ENCODE peak calls at places on chromosome 10, in six cellular contexts. O is tibial nerve, Q is heart left ventricle, F is lower lobe of right lung, I is thyroid gland, E is body of pancreas. W is an unnamed sample.
A peak's percentile ranks its signal among the peaks of the same experiment; 100 is the strongest.

GRCh38 chr10:99370993-99371392 is 41.8 kb downstream of the CNNM1 start:
- DNase-seq in O (no peak), Q (no peak), F (no peak), I (no peak), E (no peak), W (peak; percentile 44)

GRCh38 chr10:103890194-103890658 is 27.8 kb downstream of the STN1 start:
- DNase-seq in O (no peak), Q (peak; percentile 74), F (peak; percentile 65), I (no peak), E (peak; percentile 57), W (peak; percentile 96)

GRCh38 chr10:119651514-119652327 is 541 bp downstream of the BAG3 start:
- DNase-seq in O (no peak), Q (no peak), F (peak; percentile 62), I (peak; percentile 37), E (peak; percentile 36), W (no peak)

GRCh38 chr10:92434385-92434784 is 139.5 kb downstream of the IDE start:
- DNase-seq in O (no peak), Q (no peak), F (no peak), I (no peak), E (no peak), W (no peak)

GRCh38 chr10:94591461-94592205 is 46.0 kb downstream of the HELLS start:
- DNase-seq in O (no peak), Q (no peak), F (no peak), I (no peak), E (no peak), W (no peak)

GRCh38 chr10:58400609-58401008 is 15.4 kb downstream of the TFAM start:
- DNase-seq in O (no peak), Q (no peak), F (no peak), I (no peak), E (no peak), W (no peak)

GRCh38 chr10:1374501-1374900 is 318.3 kb downstream of the WDR37 start:
- DNase-seq in O (no peak), Q (no peak), F (no peak), I (no peak), E (no peak), W (no peak)

GRCh38 chr10:128457136-128457535 is 330.9 kb upstream of the MKI67 start:
- DNase-seq in O (no peak), Q (no peak), F (no peak), I (no peak), E (no peak), W (no peak)

GRCh38 chr10:17671307-17671706 is 27.4 kb downstream of the STAM start:
- DNase-seq in O (no peak), Q (no peak), F (no peak), I (no peak), E (no peak), W (no peak)

GRCh38 chr10:42753507-42754154 is 29.0 kb upstream of the BMS1 start:
- DNase-seq in O (no peak), Q (peak; percentile 35), F (peak; percentile 51), I (peak; percentile 41), E (no peak), W (no peak)

GRCh38 chr10:117780411-117780810 is 237.9 kb downstream of the EMX2 start:
- DNase-seq in O (no peak), Q (no peak), F (no peak), I (no peak), E (no peak), W (no peak)

GRCh38 chr10:10520391-10521385 is 497.0 kb upstream of the CELF2 start:
- DNase-seq in O (no peak), Q (no peak), F (no peak), I (no peak), E (no peak), W (no peak)

GRCh38 chr10:132383026-132383565 is 13.9 kb upstream of the PWWP2B start:
- DNase-seq in O (no peak), Q (no peak), F (no peak), I (no peak), E (no peak), W (no peak)

GRCh38 chr10:124612611-124613498 is 131.3 kb downstream of the FAM53B start:
- DNase-seq in O (no peak), Q (peak; percentile 55), F (no peak), I (peak; percentile 63), E (no peak), W (no peak)

GRCh38 chr10:111093741-111094380 is 17.0 kb downstream of the ADRA2A start:
- DNase-seq in O (no peak), Q (no peak), F (no peak), I (no peak), E (no peak), W (peak; percentile 47)

GRCh38 chr10:78927257-78927995 is 141.3 kb upstream of the ZMIZ1 start:
- DNase-seq in O (no peak), Q (no peak), F (no peak), I (no peak), E (no peak), W (peak; percentile 50)

GRCh38 chr10:77582710-77583115 is 54.9 kb downstream of the KCNMA1 start:
- DNase-seq in O (no peak), Q (no peak), F (peak; percentile 66), I (no peak), E (peak; percentile 34), W (peak; percentile 93)

GRCh38 chr10:104445359-104445758 is 91.7 kb downstream of the CFAP58 start:
- DNase-seq in O (no peak), Q (no peak), F (no peak), I (no peak), E (no peak), W (peak; percentile 86)

GRCh38 chr10:43940898-43941777 is 292.5 kb upstream of the ZNF32 start:
- DNase-seq in O (no peak), Q (no peak), F (no peak), I (no peak), E (no peak), W (no peak)

GRCh38 chr10:63115732-63116383 is 17.3 kb upstream of the NRBF2 start:
- DNase-seq in O (peak; percentile 86), Q (peak; percentile 90), F (peak; percentile 67), I (peak; percentile 90), E (peak; percentile 38), W (peak; percentile 90)

GRCh38 chr10:6037975-6038624 is 24.1 kb downstream of the IL2RA start:
- DNase-seq in O (no peak), Q (no peak), F (no peak), I (no peak), E (no peak), W (no peak)

GRCh38 chr10:126062132-126063032 is 166.0 kb downstream of the FANK1 start:
- DNase-seq in O (peak; percentile 88), Q (peak; percentile 93), F (peak; percentile 66), I (peak; percentile 53), E (peak; percentile 65), W (peak; percentile 98)

GRCh38 chr10:131210181-131210580 is 101.3 kb downstream of the TCERG1L start:
- DNase-seq in O (no peak), Q (no peak), F (no peak), I (peak; percentile 47), E (no peak), W (no peak)

GRCh38 chr10:34188221-34188620 is 626.9 kb downstream of the PARD3 start:
- DNase-seq in O (no peak), Q (no peak), F (no peak), I (no peak), E (no peak), W (no peak)

GRCh38 chr10:1379601-1380000 is 323.4 kb downstream of the WDR37 start:
- DNase-seq in O (no peak), Q (no peak), F (no peak), I (no peak), E (no peak), W (no peak)

GRCh38 chr10:63267414-63268138 is 134.4 kb downstream of the NRBF2 start:
- DNase-seq in O (no peak), Q (no peak), F (no peak), I (peak; percentile 18), E (no peak), W (peak; percentile 83)

GRCh38 chr10:30750971-30751677 is 121.6 kb upstream of the LYZL2 start:
- DNase-seq in O (no peak), Q (no peak), F (no peak), I (no peak), E (no peak), W (no peak)

GRCh38 chr10:71309919-71310318 is 9.1 kb upstream of the SLC29A3 start:
- DNase-seq in O (no peak), Q (no peak), F (no peak), I (no peak), E (no peak), W (no peak)

GRCh38 chr10:71306951-71307350 is 12.1 kb upstream of the SLC29A3 start:
- DNase-seq in O (no peak), Q (no peak), F (no peak), I (no peak), E (no peak), W (no peak)

GRCh38 chr10:71308985-71309384 is 10.1 kb upstream of the SLC29A3 start:
- DNase-seq in O (no peak), Q (no peak), F (no peak), I (no peak), E (no peak), W (no peak)

GRCh38 chr10:71308244-71308643 is 10.8 kb upstream of the SLC29A3 start:
- DNase-seq in O (no peak), Q (no peak), F (no peak), I (no peak), E (no peak), W (no peak)

GRCh38 chr10:71307469-71308085 is 11.5 kb upstream of the SLC29A3 start:
- DNase-seq in O (no peak), Q (no peak), F (no peak), I (peak; percentile 70), E (no peak), W (no peak)
- TF ChIP-seq CTCF in O (no peak), Q (no peak), F (no peak), I (no peak), E (no peak), W (no peak)

GRCh38 chr10:70354566-70355233 is 27.7 kb downstream of the LRRC20 start:
- DNase-seq in O (no peak), Q (peak; percentile 9), F (no peak), I (no peak), E (no peak), W (no peak)
- H3K4me3 ChIP-seq in O (no peak overlapping the region), Q (no peak overlapping the region), F (peak overlapping the region; percentile 0), I (no peak overlapping the region), E (no peak overlapping the region), W (no peak overlapping the region)

DNA sequence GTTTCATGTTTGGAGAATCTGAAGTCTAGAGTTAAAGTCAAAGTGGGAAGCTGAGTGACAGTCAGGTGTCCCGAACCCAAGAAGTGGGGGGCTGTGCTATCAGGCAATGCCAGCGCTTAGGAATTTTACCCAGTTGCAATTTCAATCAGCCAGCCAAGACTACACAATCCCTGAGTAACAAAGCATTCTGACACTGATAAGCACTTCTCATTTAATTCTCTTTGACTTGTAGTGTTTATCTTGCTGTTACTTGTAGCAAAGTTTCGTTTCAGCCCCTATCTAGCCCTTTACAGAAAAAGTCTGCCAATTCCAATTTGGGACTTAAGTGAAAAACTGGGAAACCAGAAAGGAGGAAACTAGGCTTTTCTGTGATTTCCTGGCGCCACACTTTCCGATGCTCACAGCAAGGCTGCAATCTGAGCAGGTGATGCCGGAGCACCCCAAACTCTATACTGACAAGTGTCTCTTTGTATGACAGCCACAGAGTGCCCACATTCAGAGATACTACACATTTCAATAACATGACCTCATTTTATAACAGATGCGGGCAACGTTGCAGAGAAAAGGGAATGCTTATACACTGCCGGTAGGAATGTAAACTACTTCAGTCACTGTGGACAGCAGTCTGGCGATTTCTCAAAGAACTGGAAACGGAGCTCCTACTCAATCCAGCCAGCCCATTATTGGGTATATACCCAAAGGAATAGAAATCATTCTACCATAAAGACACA is 61.0 kb downstream of the ITIH5 start:
- DNase-seq in O (no peak), Q (no peak), F (no peak), I (no peak), E (no peak), W (no peak)
- TF ChIP-seq CTCF in O (no peak), Q (no peak), F (no peak), I (no peak), E (no peak), W (no peak)

GRCh38 chr10:102762401-102763015 is 18.8 kb downstream of the WBP1L start:
- DNase-seq in O (no peak), Q (no peak), F (no peak), I (no peak), E (no peak), W (no peak)
- H3K4me3 ChIP-seq in O (no peak overlapping the region), Q (no peak overlapping the region), F (no peak overlapping the region), I (no peak overlapping the region), E (no peak overlapping the region), W (no peak overlapping the region)